ENCODE peak calls at places on chromosomes 16 and 17, in eight cellular contexts. M is upper lobe of right lung; Q is CD4-positive, CD25-positive, alpha-beta regulatory T cell; O is uterus; P is AG10803; Y is cardiac muscle cell; J is fibroblast of lung; X is bronchial epithelial cell. L is an unnamed sample.

GRCh38 chr16:85005278-85006069 is 5.9 kb downstream of the ZDHHC7 start:
- DNase-seq in O (peak), P (peak), M (no peak), Q (no peak), X (peak), J (peak), Y (no peak), L (peak)

GRCh38 chr16:88856122-88856827 is 472 bp downstream of the GALNS start:
- DNase-seq in O (peak), M (peak), J (no peak), Q (peak), P (no peak), X (no peak), Y (peak), L (no peak)

GRCh38 chr16:62832214-62832613 is 796.0 kb upstream of the CDH8 start:
- DNase-seq in P (no peak), J (no peak), M (no peak), Q (no peak), O (no peak), X (no peak), Y (no peak), L (no peak)

GRCh38 chr17:29592850-29593545 is at the start of gene ANKRD13B:
- DNase-seq in X (no peak), M (peak), J (no peak), Y (peak), P (no peak), Q (no peak), O (peak), L (no peak)

GRCh38 chr16:426115-426905 is 861 bp downstream of the RAB11FIP3 start:
- DNase-seq in M (no peak), X (no peak), P (no peak), O (no peak), Q (no peak), J (no peak), Y (peak), L (peak)

GRCh38 chr16:3513892-3514600 is 13.2 kb downstream of the CLUAP1 start:
- DNase-seq in M (no peak), P (no peak), X (peak), Q (no peak), Y (no peak), O (no peak), J (no peak), L (no peak)

GRCh38 chr17:17416400-17417360 is 60.1 kb upstream of the MED9 start:
- DNase-seq in M (peak), J (peak), Y (no peak), P (peak), X (peak), O (no peak), Q (no peak), L (peak)

GRCh38 chr17:29573558-29573870 is 5.0 kb downstream of the TP53I13 start:
- DNase-seq in O (no peak), X (no peak), P (no peak), J (no peak), Y (no peak), M (peak), Q (no peak), L (no peak)

GRCh38 chr17:57899822-57900221 is 50.0 kb upstream of the MRPS23 start:
- DNase-seq in O (peak), J (no peak), M (peak), Q (no peak), P (no peak), Y (no peak), X (no peak), L (no peak)

GRCh38 chr17:29241015-29241963 is 5.4 kb upstream of the CRYBA1 start:
- DNase-seq in Y (no peak), Q (no peak), J (peak), X (peak), P (peak), O (no peak), M (no peak), L (peak)

GRCh38 chr17:64007838-64008282 is 9.7 kb downstream of the PRR29 start:
- DNase-seq in M (peak), P (no peak), J (no peak), X (no peak), Q (no peak), Y (no peak), O (no peak), L (no peak)

GRCh38 chr16:75593825-75594820 is 27.9 kb downstream of the GABARAPL2 start:
- DNase-seq in M (no peak), Y (no peak), X (peak), P (peak), O (no peak), Q (no peak), J (peak), L (peak)

GRCh38 chr16:30948087-30948955 is 547 bp upstream of the ORAI3 start:
- DNase-seq in O (peak), X (peak), Y (peak), Q (no peak), J (peak), P (peak), M (peak), L (peak)

GRCh38 chr17:9124554-9124935 is 103.2 kb downstream of the NTN1 start:
- DNase-seq in O (no peak), M (peak), P (no peak), J (no peak), Q (no peak), X (no peak), Y (no peak), L (no peak)
- H3K4me3 ChIP-seq in O (no peak), M (no peak), P (no peak), J (no peak), Q (no peak), X (no peak), Y (no peak), L (no peak)

DNA sequence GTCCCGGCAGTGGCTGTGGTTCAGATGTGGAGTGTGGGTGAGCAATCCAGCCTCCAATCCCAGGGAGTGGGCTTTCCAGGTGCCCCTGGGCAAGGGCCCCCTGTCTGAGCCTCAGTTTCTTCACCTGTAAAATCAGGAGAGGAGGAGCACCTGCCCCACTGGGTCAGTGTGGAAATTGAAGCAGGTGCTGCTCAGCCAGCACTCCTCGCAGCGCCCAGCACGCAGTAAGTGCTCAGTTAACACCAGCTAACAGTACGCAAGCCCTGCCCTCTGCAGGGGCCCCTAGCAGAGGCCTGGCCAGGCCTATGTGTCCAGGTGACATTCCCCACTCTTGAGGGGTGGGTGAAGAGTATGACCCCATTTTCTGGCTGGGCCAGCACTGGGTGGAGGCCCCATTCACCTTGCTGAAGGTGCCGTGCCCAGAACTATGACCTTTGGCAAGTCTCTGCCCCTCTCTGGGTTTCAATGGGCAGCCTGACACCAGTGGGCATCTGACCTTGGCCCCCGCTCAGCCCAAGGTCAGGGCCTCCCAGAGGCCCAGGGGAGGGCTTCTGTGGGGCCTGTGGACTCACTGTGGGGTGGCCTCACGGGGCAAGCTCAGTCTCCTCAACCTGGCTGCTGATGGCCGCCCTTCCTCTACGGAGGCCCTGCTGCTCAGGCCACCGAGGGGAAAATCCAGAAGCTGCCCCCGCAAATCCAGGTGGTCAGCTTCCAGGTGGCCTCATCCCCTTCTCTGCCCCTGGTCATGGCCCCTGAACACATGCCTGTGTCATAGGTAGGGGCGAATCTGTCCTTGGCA is 2.5 kb downstream of the MTSS2 start:
- DNase-seq in X (no peak), Y (no peak), M (no peak), J (no peak), Q (no peak), P (no peak), O (no peak), L (no peak)
- H3K4me3 ChIP-seq in X (peak), Y (no peak), M (peak), J (peak), Q (no peak), P (peak), O (no peak), L (peak)

DNA sequence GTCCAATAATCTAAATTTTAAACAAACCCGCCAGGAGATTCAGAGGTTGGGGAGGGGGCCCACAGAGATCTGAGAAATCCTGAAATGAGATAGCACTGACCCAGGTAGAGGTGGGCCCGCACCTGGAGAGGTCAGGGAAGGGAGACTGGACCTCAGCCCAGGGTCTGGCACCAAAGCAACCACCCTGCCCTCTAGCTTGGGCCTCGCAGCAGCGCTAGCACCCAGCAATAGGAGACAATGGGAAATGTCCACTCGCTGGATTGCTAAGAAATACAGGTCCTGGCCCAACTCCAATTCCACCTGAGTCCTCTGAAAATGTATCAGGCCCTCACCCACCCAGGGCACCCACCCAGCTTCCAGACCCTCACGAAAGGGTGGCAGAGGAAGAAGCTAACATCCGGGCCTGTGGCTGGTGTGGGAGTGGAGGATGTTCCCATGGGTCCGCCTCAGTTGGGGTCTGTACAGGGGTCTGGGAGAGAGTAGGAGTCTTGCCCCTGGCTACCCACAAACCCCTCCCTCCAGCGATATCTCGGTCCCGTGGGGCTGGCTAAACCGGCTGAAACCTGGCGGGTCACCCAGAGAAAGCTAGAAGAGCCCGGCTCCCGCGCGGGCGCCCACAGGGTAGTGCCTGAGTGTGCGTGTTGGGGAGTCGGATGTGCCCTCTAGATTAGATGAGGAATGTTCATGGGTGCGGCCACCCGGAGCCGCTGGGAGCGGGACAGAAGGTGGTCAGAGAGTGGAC is 1.1 kb downstream of the PLLP start:
- DNase-seq in O (no peak), Y (no peak), X (no peak), Q (no peak), M (peak), P (no peak), J (no peak), L (no peak)
- H3K4me3 ChIP-seq in O (no peak), Y (peak), X (peak), Q (no peak), M (peak), P (no peak), J (no peak), L (no peak)

GRCh38 chr17:47730681-47731080 is 2.4 kb upstream of the TBX21 start:
- DNase-seq in M (peak), Y (no peak), P (no peak), Q (no peak), O (no peak), J (no peak), X (no peak), L (no peak)
- H3K4me3 ChIP-seq in M (no peak), Y (no peak), P (no peak), Q (no peak), O (no peak), J (no peak), X (no peak), L (no peak)

GRCh38 chr17:65498831-65499230 is 62.6 kb downstream of the AXIN2 start:
- DNase-seq in Y (no peak), M (no peak), O (no peak), P (no peak), J (no peak), X (no peak), Q (no peak), L (no peak)
- H3K4me3 ChIP-seq in Y (no peak), M (no peak), O (no peak), P (no peak), J (no peak), X (no peak), Q (no peak), L (no peak)

GRCh38 chr17:81365601-81366585 is 29.4 kb upstream of the BAHCC1 start:
- DNase-seq in M (peak), Q (no peak), O (peak), J (peak), P (no peak), Y (no peak), X (peak), L (no peak)

GRCh38 chr17:81367171-81367570 is 28.1 kb upstream of the BAHCC1 start:
- DNase-seq in O (no peak), Q (no peak), X (no peak), J (no peak), Y (no peak), P (no peak), M (no peak), L (no peak)

GRCh38 chr17:81364278-81365147 is 30.7 kb upstream of the BAHCC1 start:
- DNase-seq in J (no peak), O (no peak), X (no peak), M (no peak), Y (no peak), Q (no peak), P (no peak), L (no peak)

GRCh38 chr17:81366648-81367047 is 28.6 kb upstream of the BAHCC1 start:
- DNase-seq in X (no peak), M (no peak), J (no peak), O (no peak), Y (no peak), P (no peak), Q (no peak), L (no peak)

DNA sequence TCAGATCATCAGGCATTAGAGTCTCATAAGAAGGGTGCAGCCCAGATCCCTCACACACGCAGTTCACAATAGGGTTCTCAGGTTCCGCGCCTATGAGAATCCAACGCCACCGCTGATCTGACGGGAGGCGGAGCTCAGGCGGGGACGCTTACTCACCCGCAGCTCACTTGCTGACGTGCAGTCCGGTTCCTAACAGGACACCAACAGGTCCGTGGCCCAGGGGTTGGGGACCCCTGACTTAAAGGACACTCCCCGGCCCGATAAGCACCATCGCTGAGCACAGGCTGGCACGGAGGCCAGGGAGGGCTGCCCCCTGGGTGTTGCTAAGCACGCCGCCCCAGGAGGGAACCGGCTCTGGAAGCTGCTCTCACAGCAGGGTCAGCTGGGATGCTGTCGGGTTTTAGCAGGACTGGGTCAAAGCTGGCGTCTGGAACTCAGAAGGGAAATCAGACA is 30.1 kb upstream of the BAHCC1 start:
- DNase-seq in Y (peak), O (peak), P (peak), J (peak), X (peak), Q (no peak), M (peak), L (peak)
- H3K4me3 ChIP-seq in Y (no peak), O (peak), P (peak), J (no peak), X (peak), Q (no peak), M (peak), L (peak)

L was measured in fibroblast of mammary gland.